ENCODE peak calls at places on chromosomes 4 and X, in six cellular contexts. N is ovary, L is thyroid gland, M is H54, U is A549, H is HCT116. W is an unnamed sample.

GRCh38 chrX:95626748-95627147 is 1057.9 kb upstream of the DIAPH2 start:
- DNase-seq in U (no peak), L (no peak), M (no peak), N (no peak), H (no peak), W (no peak)

GRCh38 chrX:136577562-136577961 is 45.5 kb downstream of the VGLL1 start:
- DNase-seq in N (peak), H (peak), M (peak), L (peak), U (peak), W (no peak)

GRCh38 chrX:10900585-10901289 is 210.4 kb upstream of the HCCS start:
- DNase-seq in N (no peak), H (no peak), M (peak), U (peak), L (no peak), W (no peak)

GRCh38 chr4:174454815-174455473 is 67.3 kb downstream of the HPGD start:
- DNase-seq in N (no peak), M (no peak), L (no peak), U (no peak), H (no peak), W (no peak)

GRCh38 chr4:108097990-108098553 is 70.7 kb downstream of the LEF1 start:
- DNase-seq in L (no peak), N (no peak), H (no peak), M (no peak), U (no peak), W (no peak)

GRCh38 chrX:20527458-20528099 is 260.9 kb upstream of the RPS6KA3 start:
- DNase-seq in L (peak), H (no peak), N (no peak), U (peak), M (no peak), W (no peak)

GRCh38 chrX:110381216-110381615 is 22.6 kb downstream of the RTL9 start:
- DNase-seq in H (no peak), U (no peak), M (no peak), L (no peak), N (no peak), W (no peak)

GRCh38 chrX:32985544-32985943 is 225.8 kb downstream of the DMD start:
- DNase-seq in U (no peak), H (no peak), N (no peak), L (no peak), M (no peak), W (no peak)

GRCh38 chrX:68895339-68896250 is 66.8 kb downstream of the EFNB1 start:
- DNase-seq in L (peak), M (peak), U (peak), N (peak), H (no peak), W (no peak)

GRCh38 chr4:89868999-89869589 is 25.6 kb upstream of the MMRN1 start:
- DNase-seq in L (no peak), U (no peak), N (no peak), M (no peak), H (no peak), W (no peak)

GRCh38 chr4:119080721-119081541 is 54.7 kb upstream of the MYOZ2 start:
- DNase-seq in N (no peak), H (no peak), U (peak), L (no peak), M (no peak), W (no peak)

GRCh38 chr4:25320374-25321172 is 8.0 kb downstream of the ZCCHC4 start:
- DNase-seq in N (no peak), U (peak), L (no peak), M (no peak), H (no peak), W (no peak)

GRCh38 chr4:150232029-150232428 is 153.8 kb downstream of the DCLK2 start:
- DNase-seq in H (no peak), L (peak), N (no peak), M (no peak), U (peak), W (no peak)

GRCh38 chr4:79852305-79852730 is 220.7 kb downstream of the ANTXR2 start:
- DNase-seq in N (no peak), U (peak), H (peak), L (peak), M (no peak), W (no peak)

GRCh38 chr4:164087733-164088132 is 593.2 kb downstream of the TMA16 start:
- DNase-seq in N (no peak), M (no peak), H (no peak), L (no peak), U (no peak), W (no peak)

GRCh38 chr4:157220026-157220881 is at the start of gene GRIA2:
- DNase-seq in N (peak), L (peak), H (no peak), M (peak), U (peak), W (no peak)

GRCh38 chr4:15100994-15101695 is 98.9 kb downstream of the CPEB2 start:
- DNase-seq in U (no peak), N (no peak), H (no peak), M (no peak), L (no peak), W (no peak)

GRCh38 chr4:56731857-56732256 is 50.8 kb upstream of the HOPX start:
- DNase-seq in U (no peak), N (no peak), L (peak), M (no peak), H (no peak), W (no peak)

GRCh38 chr4:78951862-78952472 is 12.7 kb upstream of the PAQR3 start:
- DNase-seq in U (peak), L (no peak), H (peak), N (no peak), M (no peak), W (peak)

GRCh38 chrX:124518888-124519287 is 172.5 kb downstream of the SH2D1A start:
- DNase-seq in L (no peak), H (no peak), U (no peak), N (no peak), M (no peak), W (no peak)

GRCh38 chrX:154083134-154083517 is 14.4 kb downstream of the MECP2 start:
- DNase-seq in U (no peak), M (no peak), L (no peak), H (no peak), N (no peak), W (no peak)

GRCh38 chr4:98193459-98194105 is 50.3 kb upstream of the STPG2 start:
- DNase-seq in U (peak), H (no peak), L (no peak), M (no peak), N (no peak), W (no peak)

GRCh38 chr4:122666527-122667245 is 45.8 kb upstream of the IL21 start:
- DNase-seq in M (peak), N (no peak), L (no peak), U (peak), H (peak), W (no peak)

GRCh38 chr4:147201016-147201415 is 255.4 kb upstream of the TTC29 start:
- DNase-seq in L (no peak), M (no peak), H (no peak), N (no peak), U (no peak), W (no peak)

GRCh38 chrX:2220829-2221567 is 279.8 kb downstream of the DHRSX start:
- DNase-seq in H (no peak), U (no peak), L (no peak), N (no peak), M (no peak), W (peak)

GRCh38 chrX:36950495-36951253 is 57.5 kb upstream of the FAM47C start:
- DNase-seq in L (no peak), U (no peak), M (no peak), N (no peak), H (no peak), W (no peak)

GRCh38 chr4:115433501-115433900 is 320.1 kb upstream of the NDST4 start:
- DNase-seq in N (no peak), U (no peak), L (no peak), M (peak), H (no peak), W (no peak)

GRCh38 chr4:187172340-187172761 is 448.7 kb upstream of the FAT1 start:
- DNase-seq in M (peak), L (no peak), H (no peak), N (no peak), U (no peak), W (no peak)

GRCh38 chrX:113384628-113385027 is 544.0 kb upstream of the AMOT start:
- DNase-seq in U (no peak), M (no peak), N (no peak), H (no peak), L (no peak), W (no peak)

GRCh38 chr4:102503301-102503746 is 2.2 kb downstream of the NFKB1 start:
- DNase-seq in L (no peak), H (no peak), N (no peak), U (peak), M (no peak), W (no peak)

GRCh38 chrX:1486749-1487361 is 34.1 kb upstream of the ASMTL start:
- DNase-seq in N (no peak), H (no peak), U (no peak), L (no peak), M (no peak), W (no peak)

GRCh38 chr4:175035907-175036306 is 117.7 kb downstream of the ADAM29 start:
- DNase-seq in M (peak), L (no peak), H (no peak), U (no peak), N (no peak), W (no peak)

GRCh38 chr4:47690611-47691010 is 147.3 kb downstream of the CORIN start:
- DNase-seq in L (no peak), N (no peak), U (no peak), H (no peak), M (no peak), W (no peak)

GRCh38 chrX:111837226-111837625 is 38.8 kb upstream of the TRPC5OS start:
- DNase-seq in U (no peak), H (no peak), L (no peak), M (no peak), N (no peak), W (no peak)

GRCh38 chrX:154013614-154014360 is 5.9 kb downstream of the IRAK1 start:
- DNase-seq in M (no peak), U (peak), L (no peak), H (no peak), N (peak), W (peak)

GRCh38 chrX:45200741-45201234 is at the start of gene DIPK2B:
- DNase-seq in N (no peak), H (no peak), M (no peak), L (peak), U (no peak), W (no peak)

GRCh38 chrX:120463241-120463640 is 5.9 kb downstream of the LAMP2 start:
- DNase-seq in N (no peak), H (no peak), M (no peak), U (peak), L (peak), W (no peak)

GRCh38 chr4:2482192-2482591 is 13.3 kb downstream of the RNF4 start:
- DNase-seq in M (no peak), L (no peak), H (no peak), U (no peak), N (no peak), W (no peak)

GRCh38 chrX:38805294-38806053 is 4.2 kb downstream of the MID1IP1 start:
- DNase-seq in H (no peak), U (peak), N (peak), L (peak), M (no peak), W (no peak)
- TF ChIP-seq POLR2A in H (no peak), U (no peak), N (peak), L (no peak), M (no peak), W (peak)

DNA sequence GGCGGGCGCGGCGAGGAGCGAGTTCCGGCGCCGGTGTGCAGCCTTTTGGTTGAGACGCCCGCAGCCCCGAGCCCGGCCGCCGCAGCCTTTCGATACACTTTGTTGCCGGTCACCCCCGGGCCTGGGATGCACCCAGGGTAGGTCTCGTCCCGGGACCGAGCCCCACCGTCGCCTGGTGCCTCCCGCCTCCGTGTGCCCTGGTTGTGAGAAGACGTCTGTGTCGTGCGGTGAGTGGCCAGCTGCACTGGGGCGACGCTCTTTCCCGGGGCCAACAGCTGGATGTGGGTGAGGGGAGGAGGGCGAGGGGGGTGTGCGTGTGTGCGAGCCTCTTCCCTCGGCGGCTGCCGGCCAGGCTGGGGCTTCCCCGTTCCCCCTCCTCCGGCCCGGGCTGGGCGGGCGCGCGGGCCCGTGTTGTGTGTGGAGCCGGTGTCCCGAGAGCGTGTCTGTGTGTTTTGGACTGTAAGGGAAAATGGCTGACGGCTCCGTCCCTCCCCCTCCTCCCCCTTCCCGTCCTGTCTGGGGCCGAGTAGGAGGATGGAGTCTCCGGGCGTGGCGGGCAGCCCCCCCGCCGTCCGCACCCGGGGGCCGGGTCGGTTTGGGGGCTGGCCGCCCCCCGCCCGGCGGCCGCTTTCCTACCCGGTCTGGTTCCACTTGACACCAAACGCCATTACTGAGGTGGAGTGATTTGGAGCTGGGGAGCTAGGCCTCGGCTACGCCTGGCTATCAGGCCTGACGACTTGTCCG is 810 bp downstream of the USP9X start:
- DNase-seq in H (no peak), L (peak), N (peak), M (no peak), U (peak), W (peak)
- TF ChIP-seq POLR2A in H (no peak), L (no peak), N (no peak), M (no peak), U (peak), W (no peak)

DNA sequence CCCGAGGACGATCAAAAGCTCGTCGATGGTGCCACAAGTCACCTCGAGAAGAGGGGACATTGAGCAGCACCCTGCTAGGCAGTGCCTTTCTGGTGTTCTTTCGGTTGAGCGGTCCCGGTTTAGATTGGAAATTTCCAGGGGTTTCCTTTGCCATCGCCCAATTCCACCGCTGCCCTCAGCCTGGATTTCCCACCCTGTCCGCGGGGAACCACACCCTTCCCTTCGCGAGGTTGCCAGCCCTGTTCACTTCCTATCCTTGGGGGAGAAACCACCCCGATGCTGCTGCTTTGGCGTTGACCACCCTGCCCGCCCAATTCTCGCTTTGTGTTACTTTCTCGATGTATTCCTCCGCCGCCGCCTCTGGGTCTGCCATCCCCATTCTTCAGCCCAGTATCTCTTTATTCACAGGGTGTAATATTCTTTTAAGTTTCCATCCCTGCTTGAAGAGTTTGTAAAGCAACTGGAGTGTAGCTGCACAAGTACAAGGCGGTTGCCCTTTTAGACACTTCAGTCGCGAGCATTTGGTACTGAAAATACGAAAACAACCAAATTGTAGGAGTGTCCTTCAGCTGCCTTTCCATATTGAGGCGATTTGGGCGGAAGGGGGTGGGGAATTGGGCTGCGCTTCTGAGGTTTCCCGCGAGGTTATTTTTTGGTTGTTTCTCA is 1.1 kb downstream of the OGT start:
- DNase-seq in L (peak), U (peak), N (peak), H (no peak), M (no peak), W (no peak)
- TF ChIP-seq POLR2A in L (no peak), U (no peak), N (no peak), H (no peak), M (peak), W (no peak)

GRCh38 chrX:43654431-43655150 is 1.5 kb upstream of the MAOA start:
- DNase-seq in N (peak), H (peak), U (peak), M (peak), L (peak), W (peak)
- TF ChIP-seq POLR2A in N (peak), H (no peak), U (peak), M (peak), L (peak), W (no peak)

DNA sequence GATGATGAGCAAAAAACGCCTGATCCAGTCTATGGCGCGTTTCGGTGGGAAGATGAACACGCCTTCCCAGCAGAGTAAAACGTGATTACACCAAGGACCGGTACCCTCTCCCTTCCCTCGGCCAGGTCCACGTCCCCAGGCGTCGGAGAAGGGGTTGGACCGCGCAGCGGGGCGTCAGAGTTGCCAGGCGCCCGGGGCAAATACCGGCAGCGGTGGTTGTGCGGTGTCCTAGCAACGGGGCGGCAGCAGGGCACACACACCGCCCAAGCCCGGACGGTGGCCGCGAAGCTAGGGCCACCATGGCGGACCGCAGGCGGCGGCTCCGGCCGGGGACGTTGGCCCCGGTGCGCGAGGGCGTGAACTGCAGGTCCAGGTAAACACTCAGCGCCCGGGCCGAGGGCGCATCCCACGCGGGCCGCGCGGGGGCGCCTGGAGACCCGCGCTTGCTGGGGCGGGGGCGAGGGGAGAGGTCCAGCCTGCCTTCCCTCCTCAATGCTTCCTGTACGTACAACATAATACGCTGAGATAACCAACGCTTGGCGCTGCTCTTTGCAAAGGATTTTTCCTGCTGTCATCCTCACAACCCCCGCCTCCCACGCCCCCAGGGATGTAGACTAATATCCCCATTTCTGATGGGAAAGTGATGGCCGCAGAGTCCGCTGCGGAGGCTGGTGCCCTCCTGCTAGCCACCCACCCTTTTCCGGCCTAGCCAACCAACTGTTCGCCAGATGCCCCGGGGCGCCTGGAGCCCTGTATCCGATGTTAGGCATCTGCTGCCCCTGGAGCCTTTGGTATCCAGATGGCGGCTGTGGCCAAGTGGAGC is at the start of gene FAM47E:
- DNase-seq in H (no peak), L (peak), U (peak), M (no peak), N (peak), W (peak)
- TF ChIP-seq POLR2A in H (no peak), L (no peak), U (no peak), M (peak), N (no peak), W (no peak)

GRCh38 chr4:112510191-112510467 is 5.9 kb downstream of the NEUROG2 start:
- DNase-seq in L (no peak), H (no peak), N (no peak), M (no peak), U (no peak), W (no peak)

GRCh38 chr4:112510468-112511293 is 5.3 kb downstream of the NEUROG2 start:
- DNase-seq in M (no peak), L (no peak), U (no peak), H (no peak), N (no peak), W (no peak)

GRCh38 chr4:112509243-112510190 is 6.5 kb downstream of the NEUROG2 start:
- DNase-seq in M (no peak), L (no peak), U (no peak), H (no peak), N (no peak), W (no peak)

GRCh38 chr4:112504807-112505206 is 11.2 kb downstream of the NEUROG2 start:
- DNase-seq in U (no peak), L (no peak), N (no peak), H (no peak), M (no peak), W (no peak)
- TF ChIP-seq POLR2A in U (no peak), L (no peak), N (no peak), H (no peak), M (no peak), W (no peak)

GRCh38 chr4:124965492-124965891 is 253.0 kb upstream of the ANKRD50 start:
- DNase-seq in M (no peak), U (no peak), N (no peak), H (no peak), L (no peak), W (no peak)
- TF ChIP-seq POLR2A in M (no peak), U (no peak), N (no peak), H (no peak), L (no peak), W (no peak)

DNA sequence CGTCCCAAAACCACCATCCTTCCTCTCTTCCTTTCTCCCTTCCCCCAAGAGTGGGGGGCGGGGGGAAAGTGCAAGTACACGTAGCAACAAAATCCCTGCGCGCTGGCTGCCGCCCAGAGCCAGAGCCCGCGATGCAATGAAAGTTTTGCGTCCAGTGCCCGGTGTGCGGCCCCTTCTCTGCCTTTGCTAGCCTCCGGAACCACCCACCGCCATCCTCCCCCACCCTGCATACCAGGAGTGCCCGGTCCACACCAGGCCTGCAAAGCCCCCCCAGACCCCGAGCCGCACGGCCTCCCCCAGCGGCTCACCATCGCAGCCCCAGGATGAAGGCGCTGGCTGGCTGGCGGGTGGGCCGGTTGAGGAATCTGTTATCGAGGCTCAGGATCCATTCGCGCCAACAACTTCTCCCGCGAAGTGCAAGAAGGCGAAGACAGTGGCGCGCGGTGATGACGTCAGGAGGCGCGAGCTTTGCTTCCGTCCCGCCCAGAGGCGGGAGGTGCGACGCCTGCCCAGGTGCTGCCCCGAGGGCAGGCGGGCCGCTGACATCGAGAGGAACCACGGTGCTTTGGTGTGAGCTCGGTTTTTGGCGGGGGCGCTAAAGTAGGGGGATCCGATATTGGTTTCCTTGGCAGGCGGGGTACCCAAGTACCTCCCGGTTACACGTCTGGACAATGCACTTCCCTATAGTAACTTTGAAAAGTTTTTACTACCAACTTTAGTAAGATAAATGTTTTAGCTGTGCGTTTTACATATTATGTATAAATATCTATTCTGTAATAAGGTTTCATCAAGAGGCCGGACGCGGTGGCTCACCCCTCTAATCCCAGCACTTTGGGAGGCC is at the start of gene RFC1:
- DNase-seq in U (peak), H (peak), N (peak), M (peak), L (peak), W (peak)
- TF ChIP-seq POLR2A in U (peak), H (no peak), N (peak), M (peak), L (no peak), W (peak)